ENCODE peak calls at places on chromosomes 4 and X, in eight cellular contexts. B is HTR-8/SVneo; A is H7; G is BE2C; J is stimulated activated CD8-positive, alpha-beta memory T cell treated with anti-CD3 and anti-CD28 coated beads, Interleukin-4, amount 100 ng/mL, for 48 hours; H is hypothalamus; Z is choroid plexus epithelial cell; Y is GM10248. V is an unnamed sample.

GRCh38 chr4:28555851-28556250 is 1695.2 kb downstream of the STIM2 start:
- DNase-seq in B (no peak), A (no peak), G (no peak), J (no peak), H (no peak), Z (peak; percentile 13), Y (no peak), V (no peak)

GRCh38 chrX:13469963-13470679 is 99.3 kb upstream of the EGFL6 start:
- DNase-seq in B (no peak), A (no peak), G (no peak), J (no peak), H (no peak), Z (no peak), Y (no peak), V (no peak)

GRCh38 chr4:60617731-60618130 is 582.4 kb upstream of the ADGRL3 start:
- DNase-seq in B (no peak), A (no peak), G (no peak), J (no peak), H (no peak), Z (no peak), Y (no peak), V (no peak)

GRCh38 chr4:77148081-77148480 is 8.9 kb upstream of the CCNG2 start:
- DNase-seq in B (no peak), A (no peak), G (no peak), J (no peak), H (no peak), Z (no peak), Y (no peak), V (no peak)

GRCh38 chrX:136627381-136627780 is 20.6 kb upstream of the CD40LG start:
- DNase-seq in B (no peak), A (no peak), G (no peak), J (peak; percentile 40), H (no peak), Z (no peak), Y (no peak), V (peak; percentile 26)

GRCh38 chr4:150609131-150609530 is 27.2 kb downstream of the MAB21L2 start:
- DNase-seq in B (no peak), A (no peak), G (no peak), J (no peak), H (no peak), Z (peak; percentile 14), Y (no peak), V (no peak)

GRCh38 chr4:156654410-156654809 is 317.2 kb downstream of the PDGFC start:
- DNase-seq in B (no peak), A (no peak), G (no peak), J (no peak), H (no peak), Z (peak; percentile 41), Y (no peak), V (no peak)

GRCh38 chr4:2860391-2861348 is 17.0 kb downstream of the ADD1 start:
- DNase-seq in B (peak; percentile 31), A (no peak), G (no peak), J (no peak), H (no peak), Z (peak; percentile 54), Y (no peak), V (no peak)

GRCh38 chrX:20221902-20222301 is 44.8 kb downstream of the RPS6KA3 start:
- DNase-seq in B (no peak), A (no peak), G (no peak), J (no peak), H (no peak), Z (peak; percentile 34), Y (no peak), V (no peak)

GRCh38 chr4:2837904-2838496 is 5.6 kb upstream of the ADD1 start:
- DNase-seq in B (no peak), A (peak; percentile 48), G (no peak), J (peak; percentile 68), H (no peak), Z (peak; percentile 73), Y (no peak), V (peak; percentile 65)

GRCh38 chrX:54602563-54602962 is 72.5 kb downstream of the GNL3L start:
- DNase-seq in B (no peak), A (peak; percentile 12), G (no peak), J (no peak), H (no peak), Z (no peak), Y (no peak), V (no peak)

GRCh38 chrX:130097507-130098201 is 12.6 kb downstream of the ELF4 start:
- DNase-seq in B (no peak), A (peak; percentile 77), G (peak; percentile 50), J (no peak), H (no peak), Z (no peak), Y (no peak), V (no peak)

GRCh38 chrX:129423191-129423590 is 100.1 kb downstream of the SMARCA1 start:
- DNase-seq in B (no peak), A (no peak), G (no peak), J (no peak), H (no peak), Z (no peak), Y (no peak), V (no peak)

GRCh38 chrX:111823068-111823467 is 52.9 kb upstream of the TRPC5OS start:
- DNase-seq in B (no peak), A (peak; percentile 70), G (peak; percentile 34), J (no peak), H (no peak), Z (peak; percentile 4), Y (peak; percentile 18), V (peak; percentile 2)

GRCh38 chrX:17802756-17803155 is 58.3 kb downstream of the RAI2 start:
- DNase-seq in B (no peak), A (no peak), G (peak; percentile 60), J (no peak), H (no peak), Z (no peak), Y (no peak), V (no peak)

GRCh38 chrX:16785247-16786138 is 773 bp upstream of the TXLNG start:
- DNase-seq in B (no peak), A (no peak), G (no peak), J (peak; percentile 31), H (no peak), Z (no peak), Y (no peak), V (peak; percentile 7)

GRCh38 chrX:85903692-85904471 is 143.5 kb downstream of the CHM start:
- DNase-seq in B (no peak), A (no peak), G (no peak), J (no peak), H (no peak), Z (no peak), Y (no peak), V (no peak)

GRCh38 chrX:73832319-73832718 is 269.3 kb downstream of the CHIC1 start:
- DNase-seq in B (no peak), A (no peak), G (no peak), J (no peak), H (no peak), Z (no peak), Y (no peak), V (no peak)

V was measured in stimulated activated naive CD8-positive, alpha-beta T cell treated with anti-CD3 and anti-CD28 coated beads, Interleukin-15, Interleukin-2, amounts not matched to agents 100 U/mL and 50 U/mL, for 24 hours.